ENCODE peak calls at places on chromosome 21, in five cellular contexts. C is stomach, J is tibial nerve, O is HepG2, F is K562. R is an unnamed sample.

GRCh38 chr21:29378814-29379213 is 80.1 kb downstream of the BACH1 start:
- DNase-seq in C (peak; percentile 34), J (no peak), O (no peak), F (no peak), R (no peak)

GRCh38 chr21:30251781-30252180 is 31.0 kb downstream of the KRTAP24-1 start:
- DNase-seq in C (no peak), J (no peak), O (no peak), F (no peak), R (no peak)

GRCh38 chr21:34205811-34206635 is 132.6 kb downstream of the MRPS6 start:
- DNase-seq in C (no peak), J (no peak), O (no peak), F (no peak), R (no peak)

GRCh38 chr21:29800051-29800450 is 139.7 kb downstream of the GRIK1 start:
- DNase-seq in C (no peak), J (no peak), O (no peak), F (no peak), R (no peak)

GRCh38 chr21:28537371-28538079 is 455.2 kb downstream of the LTN1 start:
- DNase-seq in C (no peak), J (no peak), O (no peak), F (no peak), R (no peak)

GRCh38 chr21:21210552-21210951 is 212.3 kb downstream of the NCAM2 start:
- DNase-seq in C (no peak), J (no peak), O (no peak), F (peak; percentile 30), R (no peak)

GRCh38 chr21:44397431-44398031 is 44.1 kb downstream of the TRPM2 start:
- DNase-seq in C (no peak), J (no peak), O (no peak), F (no peak), R (no peak)

GRCh38 chr21:37001446-37001845 is 5.1 kb upstream of the RIPPLY3 start:
- DNase-seq in C (no peak), J (no peak), O (no peak), F (no peak), R (no peak)

GRCh38 chr21:36747815-36748381 is 49.0 kb downstream of the SIM2 start:
- DNase-seq in C (no peak), J (no peak), O (peak; percentile 23), F (peak; percentile 80), R (no peak)

GRCh38 chr21:43597052-43597451 is 62.2 kb downstream of the HSF2BP start:
- DNase-seq in C (no peak), J (no peak), O (peak; percentile 69), F (no peak), R (no peak)

GRCh38 chr21:40054403-40054802 is 187.2 kb downstream of the PCP4 start:
- DNase-seq in C (peak; percentile 87), J (no peak), O (no peak), F (no peak), R (no peak)

GRCh38 chr21:37873655-37874054 is 42.6 kb downstream of the KCNJ6 start:
- DNase-seq in C (no peak), J (no peak), O (no peak), F (no peak), R (peak; percentile 7)

GRCh38 chr21:28884481-28884880 is 108.2 kb downstream of the LTN1 start:
- DNase-seq in C (no peak), J (no peak), O (no peak), F (peak; percentile 39), R (no peak)

GRCh38 chr21:43976661-43977060 is 35.4 kb upstream of the TRAPPC10 start:
- DNase-seq in C (peak; percentile 72), J (no peak), O (no peak), F (no peak), R (no peak)

GRCh38 chr21:44926364-44927101 is 5.8 kb upstream of the ITGB2 start:
- DNase-seq in C (no peak), J (no peak), O (no peak), F (no peak), R (no peak)

GRCh38 chr21:43279578-43279894 is 110.7 kb downstream of the CRYAA start:
- DNase-seq in C (no peak), J (no peak), O (no peak), F (no peak), R (no peak)

GRCh38 chr21:38811257-38811656 is 5.5 kb downstream of the ETS2 start:
- DNase-seq in C (no peak), J (no peak), O (no peak), F (no peak), R (no peak)

GRCh38 chr21:44709426-44710293 is 1.7 kb downstream of the TSPEAR start:
- DNase-seq in C (no peak), J (no peak), O (no peak), F (no peak), R (no peak)

GRCh38 chr21:30234050-30234449 is 18.2 kb upstream of the CLDN8 start:
- DNase-seq in C (no peak), J (no peak), O (no peak), F (no peak), R (no peak)

GRCh38 chr21:37658994-37659458 is 257.2 kb downstream of the KCNJ6 start:
- DNase-seq in C (no peak), J (peak; percentile 49), O (no peak), F (peak; percentile 37), R (peak; percentile 79)

GRCh38 chr21:33127154-33127893 is 57.4 kb downstream of the OLIG1 start:
- DNase-seq in C (peak; percentile 49), J (peak; percentile 84), O (peak; percentile 56), F (peak; percentile 80), R (peak; percentile 59)

GRCh38 chr21:17537299-17537698 is 24.5 kb downstream of the CXADR start:
- DNase-seq in C (no peak), J (no peak), O (no peak), F (no peak), R (no peak)

GRCh38 chr21:16124397-16125130 is 394.8 kb downstream of the USP25 start:
- DNase-seq in C (no peak), J (peak; percentile 43), O (no peak), F (no peak), R (peak; percentile 39)

GRCh38 chr21:15692711-15693110 is 37.1 kb upstream of the USP25 start:
- DNase-seq in C (no peak), J (no peak), O (no peak), F (no peak), R (no peak)

GRCh38 chr21:38766987-38767722 is 38.6 kb upstream of the ETS2 start:
- DNase-seq in C (peak; percentile 29), J (no peak), O (peak; percentile 20), F (no peak), R (no peak)

GRCh38 chr21:35563885-35564451 is 496.4 kb downstream of the SETD4 start:
- DNase-seq in C (no peak), J (peak; percentile 24), O (no peak), F (no peak), R (no peak)
- TF ChIP-seq EP300 in C (no peak), J (no peak), O (no peak), F (peak; percentile 11), R (no peak)

GRCh38 chr21:45972353-45972715 is 9.2 kb upstream of the COL6A1 start:
- DNase-seq in C (no peak), J (no peak), O (no peak), F (no peak), R (no peak)

GRCh38 chr21:45973475-45974072 is 8.0 kb upstream of the COL6A1 start:
- DNase-seq in C (peak; percentile 66), J (peak; percentile 80), O (peak; percentile 49), F (peak; percentile 83), R (peak; percentile 26)

GRCh38 chr21:45971487-45972352 is 9.8 kb upstream of the COL6A1 start:
- DNase-seq in C (no peak), J (no peak), O (no peak), F (no peak), R (no peak)

GRCh38 chr21:45974073-45975016 is 7.2 kb upstream of the COL6A1 start:
- DNase-seq in C (peak; percentile 26), J (no peak), O (no peak), F (no peak), R (no peak)

GRCh38 chr21:45972716-45973474 is 8.7 kb upstream of the COL6A1 start:
- DNase-seq in C (no peak), J (peak; percentile 75), O (no peak), F (no peak), R (no peak)
- H3K4me3 ChIP-seq in C (peak overlapping the region; percentile 48), J (peak overlapping the region; percentile 56), O (peak overlapping the region; percentile 48), F (no peak overlapping the region), R (peak overlapping the region; percentile 34)

GRCh38 chr21:25456672-25457071 is 150.6 kb downstream of the MRPL39 start:
- DNase-seq in C (peak; percentile 47), J (no peak), O (no peak), F (no peak), R (no peak)
- TF ChIP-seq EP300 in C (no peak), J (no peak), O (no peak), F (no peak), R (no peak)

GRCh38 chr21:41898998-41899397 is 19.9 kb upstream of the PRDM15 start:
- DNase-seq in C (no peak), J (no peak), O (no peak), F (no peak), R (no peak)

GRCh38 chr21:41901099-41901498 is 22.0 kb upstream of the PRDM15 start:
- DNase-seq in C (peak; percentile 53), J (no peak), O (no peak), F (no peak), R (no peak)

GRCh38 chr21:41900401-41900800 is 21.3 kb upstream of the PRDM15 start:
- DNase-seq in C (no peak), J (no peak), O (no peak), F (no peak), R (no peak)

GRCh38 chr21:41897690-41898089 is 18.5 kb upstream of the PRDM15 start:
- DNase-seq in C (no peak), J (no peak), O (no peak), F (no peak), R (no peak)

GRCh38 chr21:41899431-41900202 is 20.5 kb upstream of the PRDM15 start:
- DNase-seq in C (no peak), J (no peak), O (no peak), F (no peak), R (no peak)
- H3K4me3 ChIP-seq in C (no peak overlapping the region), J (no peak overlapping the region), O (no peak overlapping the region), F (no peak overlapping the region), R (no peak overlapping the region)

DNA sequence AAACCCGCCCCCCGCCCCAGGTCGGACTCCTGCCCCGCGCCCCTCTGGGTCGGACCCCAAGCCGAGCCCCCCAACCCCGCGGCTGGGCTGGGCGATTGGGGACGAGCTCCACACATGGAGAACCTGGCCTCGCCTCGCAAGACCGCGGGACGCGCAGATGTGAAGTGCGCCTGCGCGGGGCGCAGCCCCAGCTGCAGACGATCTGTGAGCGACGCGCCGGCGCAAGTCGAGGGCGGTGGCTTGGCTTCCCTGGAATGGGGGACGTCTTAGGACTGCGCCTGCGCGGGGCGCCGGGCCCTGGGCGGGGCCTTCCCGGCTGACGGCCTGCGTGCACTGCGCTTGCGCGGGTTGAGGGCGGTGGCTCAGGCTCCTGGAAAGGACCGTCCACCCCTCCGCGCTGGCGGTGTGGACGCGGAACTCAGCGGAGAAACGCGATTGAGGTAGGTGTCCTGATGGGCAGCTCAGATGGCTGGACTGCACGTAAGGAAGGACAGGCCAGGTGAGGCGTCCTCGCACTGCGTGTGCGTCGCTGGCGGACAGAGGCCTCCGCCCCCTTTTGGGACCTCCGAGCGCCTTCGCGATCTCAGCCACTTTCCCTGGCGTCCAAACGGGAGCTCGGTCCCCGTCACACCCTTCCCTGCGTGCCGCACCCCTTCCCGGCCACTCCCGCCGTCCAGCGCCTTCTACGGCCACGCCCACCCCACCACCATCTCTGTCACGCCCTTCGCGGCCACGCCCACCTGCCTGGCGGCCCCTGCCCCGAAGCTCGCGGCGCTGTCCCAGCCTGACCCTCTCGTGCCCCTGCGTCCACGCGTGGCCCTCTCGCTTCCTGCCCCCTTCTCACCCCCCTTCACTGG is at the start of gene PRMT2:
- DNase-seq in C (peak; percentile 98), J (peak; percentile 83), O (peak; percentile 93), F (peak; percentile 100), R (peak; percentile 96)
- TF ChIP-seq EP300 in C (no peak), J (peak; percentile 92), O (peak; percentile 4), F (no peak), R (no peak)